ENCODE peak calls at places on chromosome 1, in eight cellular contexts. O is GM06990, W is left ventricle myocardium inferior, V is right lobe of liver, D is breast epithelium, C is adrenal gland, G is endodermal cell, R is uterus. B is an unnamed sample. For H3K36me3, the result is how much of the 10 kb centered on the place peaks cover.

GRCh38 chr1:5430911-5431310 is 561.3 kb downstream of the NPHP4 start:
- DNase-seq in O (no peak), W (no peak), V (no peak), D (no peak), C (no peak), G (no peak), R (no peak), B (no peak)

GRCh38 chr1:206742702-206743383 is 27.7 kb upstream of the IL19 start:
- DNase-seq in O (peak), W (no peak), V (no peak), D (no peak), C (no peak), G (no peak), R (no peak), B (no peak)

GRCh38 chr1:178060789-178061556 is 32.9 kb upstream of the RASAL2 start:
- DNase-seq in O (no peak), W (no peak), V (no peak), D (no peak), C (peak), G (peak), R (peak), B (peak)

GRCh38 chr1:65605621-65606020 is 185.2 kb downstream of the LEPR start:
- DNase-seq in O (no peak), W (no peak), V (no peak), D (no peak), C (no peak), G (no peak), R (no peak), B (no peak)

GRCh38 chr1:50620680-50621329 is 197.6 kb upstream of the DMRTA2 start:
- DNase-seq in O (no peak), W (no peak), V (no peak), D (no peak), C (no peak), G (peak), R (no peak), B (no peak)

GRCh38 chr1:152186556-152187285 is 27.7 kb upstream of the RPTN start:
- DNase-seq in O (no peak), W (no peak), V (no peak), D (no peak), C (no peak), G (no peak), R (no peak), B (no peak)

GRCh38 chr1:170823120-170823519 is 112.2 kb upstream of the MROH9 start:
- DNase-seq in O (no peak), W (no peak), V (no peak), D (no peak), C (no peak), G (no peak), R (no peak), B (peak)

GRCh38 chr1:185224132-185224531 is 67.2 kb downstream of the SWT1 start:
- DNase-seq in O (no peak), W (no peak), V (no peak), D (no peak), C (no peak), G (no peak), R (no peak), B (no peak)

GRCh38 chr1:35715568-35716002 is 3.1 kb downstream of the C1orf216 start:
- DNase-seq in O (peak), W (peak), V (peak), D (peak), C (peak), G (peak), R (peak), B (peak)

GRCh38 chr1:174743654-174744561 is 255.8 kb upstream of the CACYBP start:
- DNase-seq in O (no peak), W (no peak), V (no peak), D (no peak), C (no peak), G (no peak), R (no peak), B (no peak)

GRCh38 chr1:222754386-222755139 is 17.6 kb downstream of the FAM177B start:
- DNase-seq in O (no peak), W (peak), V (no peak), D (no peak), C (peak), G (no peak), R (peak), B (peak)

GRCh38 chr1:72845342-72845741 is 563.0 kb upstream of the NEGR1 start:
- DNase-seq in O (no peak), W (no peak), V (no peak), D (no peak), C (no peak), G (peak), R (no peak), B (peak)
- TF ChIP-seq CTCF in O (no peak), W (peak), V (no peak), D (no peak), C (no peak), G (peak), R (no peak), B (peak)

DNA sequence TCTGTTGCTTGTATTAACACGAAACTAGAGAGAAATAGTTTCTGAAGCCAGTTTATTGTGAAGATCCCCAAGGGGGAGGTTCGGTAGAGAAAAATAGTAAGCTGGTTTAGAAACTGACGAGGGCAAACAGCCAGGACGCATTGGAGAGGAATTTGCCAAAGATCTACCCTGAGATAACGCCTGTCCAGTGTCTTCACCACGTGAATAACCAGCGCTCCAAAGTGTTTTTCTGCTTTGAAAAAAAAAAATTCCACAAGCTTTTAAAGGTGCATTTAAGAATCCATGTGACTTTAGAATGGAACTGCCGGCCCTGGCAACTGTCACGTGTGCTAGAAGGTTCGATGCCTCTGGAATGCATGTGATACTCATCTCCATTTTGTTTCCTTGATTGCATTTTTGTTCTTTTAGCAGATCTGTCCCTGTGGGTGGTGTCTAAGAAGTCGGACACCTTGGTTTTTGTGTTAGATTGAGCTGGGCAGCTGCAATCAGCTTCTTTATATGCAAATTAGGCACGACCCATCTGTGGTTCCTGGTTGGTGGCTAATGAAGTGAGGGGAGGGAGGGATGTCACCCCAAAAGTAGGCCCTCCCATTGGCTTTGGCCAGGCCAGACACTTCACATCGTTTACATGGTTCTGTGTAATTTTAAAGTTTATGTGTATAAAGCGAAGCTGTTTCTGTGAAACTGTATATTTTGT is 1.3 kb upstream of the THAP3 start:
- DNase-seq in O (no peak), W (no peak), V (peak), D (no peak), C (peak), G (no peak), R (no peak), B (no peak)
- H3K36me3 ChIP-seq in O (under half), W (half or more), V (under half), D (under half), C (under half), G (half or more), R (under half), B (under half)

DNA sequence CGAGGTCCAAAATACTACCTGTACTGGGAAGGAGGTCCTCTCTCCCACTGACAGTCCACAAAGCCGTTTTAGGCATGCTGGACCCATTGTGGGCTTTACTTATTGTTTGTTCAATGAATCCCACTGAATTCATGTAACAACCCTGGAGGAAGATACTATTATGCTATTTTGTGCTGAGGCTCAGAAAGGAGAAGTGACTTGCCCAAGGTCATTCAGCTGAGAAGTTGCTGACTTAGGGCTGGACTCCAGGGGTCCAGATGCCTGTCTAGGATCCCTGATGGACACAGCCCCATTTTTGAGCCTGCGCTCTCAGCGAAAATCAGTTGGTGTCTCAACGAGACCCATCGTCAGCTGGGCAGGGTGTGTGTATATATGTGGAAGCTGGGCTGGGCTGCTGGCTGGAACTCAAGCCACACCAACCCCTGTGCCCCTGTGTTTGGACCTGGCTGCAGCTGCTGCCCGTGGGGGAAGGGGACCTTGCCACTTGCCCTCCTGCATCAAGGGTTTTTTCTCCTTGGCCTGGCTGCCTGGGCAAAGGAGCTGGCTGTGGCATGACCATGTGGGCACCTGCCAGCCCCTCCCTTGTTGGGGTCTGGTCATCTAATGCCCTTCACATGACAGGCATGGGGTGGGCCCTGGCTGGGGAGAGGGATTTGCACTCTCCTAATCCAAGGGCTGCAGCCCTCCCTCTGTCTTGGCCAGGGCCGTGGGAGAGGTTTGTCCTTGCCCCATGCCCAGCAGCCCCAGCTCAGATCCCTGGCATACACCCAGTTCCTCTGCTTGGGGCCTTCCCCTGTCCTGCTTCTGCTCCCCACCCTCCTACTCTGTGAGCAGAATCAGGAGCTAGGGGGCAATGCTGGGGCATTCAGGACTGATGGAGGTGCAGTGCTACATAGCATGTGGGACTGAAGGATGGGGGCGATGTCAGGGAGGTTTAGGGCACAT is 15.1 kb downstream of the KCNQ4 start:
- DNase-seq in O (no peak), W (no peak), V (no peak), D (no peak), C (no peak), G (no peak), R (peak), B (no peak)
- TF ChIP-seq CTCF in O (no peak), W (no peak), V (no peak), D (no peak), C (no peak), G (no peak), R (no peak), B (no peak)

GRCh38 chr1:33276573-33277298 is 20.4 kb downstream of the ZNF362 start:
- DNase-seq in O (no peak), W (no peak), V (peak), D (peak), C (no peak), G (no peak), R (no peak), B (no peak)
- H3K36me3 ChIP-seq in O (under half), W (half or more), V (under half), D (under half), C (under half), G (under half), R (under half), B (under half)

GRCh38 chr1:38505950-38506349 is 353.6 kb downstream of the RRAGC start:
- DNase-seq in O (no peak), W (no peak), V (no peak), D (no peak), C (no peak), G (no peak), R (no peak), B (no peak)

GRCh38 chr1:38500891-38501290 is 358.7 kb downstream of the RRAGC start:
- DNase-seq in O (no peak), W (no peak), V (no peak), D (no peak), C (peak), G (peak), R (no peak), B (no peak)

GRCh38 chr1:38502772-38503171 is 356.8 kb downstream of the RRAGC start:
- DNase-seq in O (no peak), W (no peak), V (no peak), D (no peak), C (no peak), G (peak), R (no peak), B (no peak)

GRCh38 chr1:38497921-38498320 is 361.7 kb downstream of the RRAGC start:
- DNase-seq in O (no peak), W (no peak), V (no peak), D (no peak), C (no peak), G (no peak), R (no peak), B (no peak)

DNA sequence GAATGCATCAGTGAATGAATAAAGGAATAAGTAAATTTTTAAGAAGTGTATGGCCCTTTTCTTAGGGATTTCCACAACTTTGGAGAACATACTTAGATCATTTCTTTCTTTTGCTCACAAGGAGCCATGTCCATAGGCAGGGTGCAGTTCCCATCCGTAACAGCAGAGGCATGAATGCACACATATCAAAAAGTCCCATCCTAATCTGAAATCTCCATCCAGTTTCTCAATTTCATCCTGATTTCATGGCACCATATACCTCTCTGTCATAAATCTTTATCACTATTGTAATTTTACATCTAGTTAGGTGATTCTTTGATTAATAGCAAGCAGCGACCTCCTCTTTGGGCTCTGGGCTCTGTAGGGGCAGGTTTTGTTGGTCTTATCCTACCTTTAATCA is 359.2 kb downstream of the RRAGC start:
- DNase-seq in O (no peak), W (no peak), V (no peak), D (no peak), C (no peak), G (peak), R (no peak), B (peak)
- TF ChIP-seq CTCF in O (peak), W (peak), V (peak), D (no peak), C (peak), G (peak), R (no peak), B (peak)

DNA sequence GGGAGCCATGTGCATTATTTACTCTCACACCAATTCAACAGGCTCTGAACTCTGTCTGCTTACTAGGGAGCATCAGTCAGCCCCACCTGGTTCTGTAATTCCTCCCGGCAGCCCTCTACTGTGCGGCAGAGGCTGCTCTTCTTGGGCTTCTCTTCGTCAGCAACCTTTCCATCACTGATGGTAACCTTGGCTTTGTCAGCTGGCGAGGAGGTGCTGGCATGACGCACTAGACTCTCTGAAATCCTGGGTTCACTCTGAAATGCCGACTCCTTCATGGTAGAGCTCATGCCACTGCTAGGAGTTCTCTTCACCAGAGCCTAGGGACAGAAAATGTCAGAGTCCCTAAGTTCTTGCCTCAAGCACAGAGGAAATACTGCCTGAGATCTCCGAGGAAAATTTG is 49.2 kb downstream of the UBR4 start:
- DNase-seq in O (no peak), W (no peak), V (no peak), D (no peak), C (no peak), G (no peak), R (no peak), B (no peak)
- H3K36me3 ChIP-seq in O (under half), W (half or more), V (half or more), D (under half), C (half or more), G (half or more), R (under half), B (half or more)

DNA sequence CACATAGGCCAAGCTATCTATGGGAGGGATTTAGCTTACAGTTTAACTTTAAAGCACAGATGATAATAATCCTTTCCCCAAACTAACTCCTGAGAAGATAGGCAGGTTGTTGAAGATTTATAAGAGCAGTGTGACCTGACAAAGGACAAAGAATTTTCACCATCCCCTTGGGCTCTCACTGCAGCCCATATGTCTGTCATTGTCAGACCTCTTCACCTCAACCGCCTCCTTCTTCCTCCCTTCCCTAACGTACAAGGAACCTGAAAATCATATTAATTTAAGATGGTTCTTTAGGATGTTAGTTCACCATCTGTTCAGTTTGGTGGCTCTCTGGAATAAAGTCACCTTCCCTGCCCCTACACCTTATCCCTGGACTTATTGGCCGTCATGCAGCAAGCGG is 5.0 kb downstream of the RNU1-2 start:
- DNase-seq in O (no peak), W (no peak), V (peak), D (no peak), C (no peak), G (peak), R (no peak), B (no peak)
- TF ChIP-seq CTCF in O (peak), W (no peak), V (no peak), D (no peak), C (no peak), G (peak), R (no peak), B (no peak)

DNA sequence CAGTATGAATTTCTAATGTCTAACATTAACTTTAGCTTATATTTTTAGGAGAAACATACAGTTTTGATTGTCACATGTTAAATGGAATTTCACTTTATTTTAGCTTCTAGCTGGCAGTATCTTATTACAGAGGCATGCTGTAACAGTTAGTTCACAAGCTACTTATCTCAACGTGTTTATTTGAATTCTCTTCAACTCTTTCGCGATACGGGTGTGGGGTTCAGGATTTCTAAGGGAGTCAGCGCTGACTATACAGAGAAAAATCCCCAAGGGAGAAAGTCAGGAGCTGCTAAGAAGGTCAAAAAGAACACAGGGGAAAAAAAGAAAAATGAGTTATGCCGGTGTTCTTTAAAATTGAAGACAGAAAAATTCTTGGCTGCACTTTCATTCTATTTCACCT is 296.2 kb downstream of the VAV3 start:
- DNase-seq in O (no peak), W (no peak), V (no peak), D (no peak), C (no peak), G (no peak), R (no peak), B (no peak)
- H3K36me3 ChIP-seq in O (under half), W (under half), V (under half), D (under half), C (under half), G (under half), R (under half), B (under half)

GRCh38 chr1:160777486-160778089 is 18.4 kb upstream of the LY9 start:
- DNase-seq in O (peak), W (no peak), V (no peak), D (no peak), C (no peak), G (peak), R (no peak), B (no peak)
- TF ChIP-seq CTCF in O (peak), W (peak), V (peak), D (peak), C (peak), G (peak), R (no peak), B (peak)